ENCODE peak calls at places on chromosomes 11 and 22, in seven cellular contexts. X, B, U, H, S, Q and E are unnamed samples.
A peak's percentile ranks its signal among the peaks of the same experiment; 100 is the strongest.

GRCh38 chr22:45010532-45010900 is 711 bp upstream of the PHF21B start:
- DNase-seq in X (no peak), B (no peak), U (no peak), H (no peak), S (no peak), Q (no peak), E (no peak)

GRCh38 chr11:86931965-86932332 is 23.2 kb downstream of the FZD4 start:
- DNase-seq in X (no peak), B (no peak), U (no peak), H (no peak), S (no peak), Q (no peak), E (no peak)

GRCh38 chr22:46107089-46107664 is 43.1 kb upstream of the PPARA start:
- DNase-seq in X (peak; percentile 90), B (no peak), U (no peak), H (no peak), S (no peak), Q (peak; percentile 85), E (no peak)

GRCh38 chr11:35343033-35343598 is 76.2 kb downstream of the SLC1A2 start:
- DNase-seq in X (no peak), B (no peak), U (no peak), H (no peak), S (peak; percentile 50), Q (no peak), E (no peak)

GRCh38 chr11:64742940-64743590 is 877 bp downstream of the RASGRP2 start:
- DNase-seq in X (peak; percentile 94), B (no peak), U (peak; percentile 76), H (peak; percentile 64), S (peak; percentile 71), Q (peak; percentile 79), E (no peak)

GRCh38 chr11:127619946-127620345 is 619.4 kb upstream of the KIRREL3 start:
- DNase-seq in X (no peak), B (no peak), U (no peak), H (no peak), S (no peak), Q (no peak), E (peak; percentile 13)

GRCh38 chr11:131498631-131499053 is 128.2 kb downstream of the NTM start:
- DNase-seq in X (no peak), B (no peak), U (no peak), H (no peak), S (no peak), Q (no peak), E (no peak)

GRCh38 chr11:114031599-114032320 is 27.8 kb upstream of the ZBTB16 start:
- DNase-seq in X (no peak), B (no peak), U (no peak), H (no peak), S (no peak), Q (no peak), E (no peak)

GRCh38 chr11:68043349-68044144 is 4.7 kb downstream of the TCIRG1 start:
- DNase-seq in X (peak; percentile 65), B (no peak), U (no peak), H (no peak), S (no peak), Q (no peak), E (no peak)

GRCh38 chr11:123187670-123188507 is 7.2 kb downstream of the CLMP start:
- DNase-seq in X (no peak), B (no peak), U (no peak), H (no peak), S (no peak), Q (no peak), E (no peak)

GRCh38 chr11:11010624-11011127 is 152.8 kb upstream of the ZBED5 start:
- DNase-seq in X (no peak), B (no peak), U (peak; percentile 61), H (peak; percentile 28), S (no peak), Q (peak; percentile 28), E (no peak)

GRCh38 chr22:36790648-36791047 is 14.7 kb upstream of the IFT27 start:
- DNase-seq in X (no peak), B (no peak), U (no peak), H (no peak), S (peak; percentile 22), Q (no peak), E (no peak)

GRCh38 chr11:86152901-86153300 is 84.0 kb upstream of the PICALM start:
- DNase-seq in X (no peak), B (no peak), U (no peak), H (no peak), S (no peak), Q (no peak), E (no peak)

GRCh38 chr22:30948930-30949342 is 19.6 kb downstream of the MORC2 start:
- DNase-seq in X (no peak), B (no peak), U (no peak), H (no peak), S (no peak), Q (no peak), E (no peak)

GRCh38 chr11:26088391-26088790 is 243.5 kb upstream of the ANO3 start:
- DNase-seq in X (no peak), B (peak; percentile 29), U (no peak), H (no peak), S (no peak), Q (no peak), E (peak; percentile 45)

GRCh38 chr11:27234043-27234668 is 128.9 kb downstream of the CCDC34 start:
- DNase-seq in X (no peak), B (peak; percentile 100), U (peak; percentile 84), H (peak; percentile 38), S (peak; percentile 71), Q (no peak), E (peak; percentile 96)

GRCh38 chr11:128480665-128481064 is 106.7 kb downstream of the ETS1 start:
- DNase-seq in X (no peak), B (no peak), U (no peak), H (no peak), S (no peak), Q (no peak), E (no peak)

GRCh38 chr22:33666661-33667619 is 253.3 kb downstream of the LARGE1 start:
- DNase-seq in X (no peak), B (no peak), U (no peak), H (no peak), S (no peak), Q (peak; percentile 39), E (no peak)

GRCh38 chr11:58965246-58965985 is 26.1 kb downstream of the GLYATL1 start:
- DNase-seq in X (no peak), B (peak; percentile 14), U (no peak), H (no peak), S (no peak), Q (no peak), E (no peak)

GRCh38 chr22:46293591-46294260 is 2.9 kb upstream of the GTSE1 start:
- DNase-seq in X (no peak), B (peak; percentile 14), U (no peak), H (peak; percentile 52), S (no peak), Q (no peak), E (no peak)

GRCh38 chr22:24697671-24698082 is 76.8 kb downstream of the PIWIL3 start:
- DNase-seq in X (no peak), B (no peak), U (no peak), H (peak; percentile 46), S (no peak), Q (peak; percentile 79), E (no peak)

GRCh38 chr11:77407613-77408012 is 66.3 kb downstream of the PAK1 start:
- DNase-seq in X (no peak), B (peak; percentile 40), U (no peak), H (no peak), S (no peak), Q (peak; percentile 85), E (peak; percentile 63)

GRCh38 chr11:70628881-70629844 is 230.8 kb downstream of the CTTN start:
- DNase-seq in X (no peak), B (no peak), U (no peak), H (peak; percentile 26), S (no peak), Q (peak; percentile 51), E (no peak)
- H3K4me3 ChIP-seq in X (no peak overlapping the region), B (no peak overlapping the region), U (no peak overlapping the region), H (no peak overlapping the region), S (no peak overlapping the region), Q (no peak overlapping the region), E (no peak overlapping the region)

DNA sequence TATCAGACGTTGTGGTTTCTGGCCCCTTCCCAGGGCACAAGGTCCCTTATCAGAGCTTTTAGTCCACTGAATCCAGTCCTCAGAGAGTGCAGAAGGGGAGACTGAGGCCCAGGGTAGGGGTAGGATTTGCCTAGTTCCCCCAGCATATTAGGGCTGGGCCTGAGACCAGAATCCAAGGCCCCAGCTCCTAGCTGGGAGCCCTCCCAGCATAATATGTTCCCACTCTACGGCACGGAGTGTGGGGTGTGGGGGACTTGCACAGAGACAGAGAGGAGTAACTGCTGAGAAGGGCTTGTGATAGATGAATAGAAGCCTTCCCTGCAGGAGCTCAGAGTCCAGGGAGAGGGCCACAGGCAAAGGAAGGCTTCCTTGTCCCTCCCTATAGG is 43.8 kb downstream of the NEU3 start:
- DNase-seq in X (no peak), B (no peak), U (no peak), H (no peak), S (no peak), Q (no peak), E (no peak)
- TF ChIP-seq CTCF in X (no peak), B (no peak), U (no peak), H (no peak), S (no peak), Q (no peak), E (no peak)

GRCh38 chr22:49726701-49727101 is 101.0 kb downstream of the BRD1 start:
- DNase-seq in X (no peak), B (no peak), U (no peak), H (no peak), S (no peak), Q (no peak), E (no peak)

GRCh38 chr22:49724893-49725489 is 102.7 kb downstream of the BRD1 start:
- DNase-seq in X (peak; percentile 85), B (no peak), U (peak; percentile 57), H (peak; percentile 43), S (peak; percentile 64), Q (peak; percentile 40), E (no peak)

GRCh38 chr22:49727191-49727880 is 100.3 kb downstream of the BRD1 start:
- DNase-seq in X (peak; percentile 48), B (no peak), U (no peak), H (no peak), S (no peak), Q (no peak), E (no peak)

GRCh38 chr22:49725516-49725915 is 102.2 kb downstream of the BRD1 start:
- DNase-seq in X (no peak), B (no peak), U (peak; percentile 28), H (no peak), S (no peak), Q (no peak), E (no peak)

GRCh38 chr22:49726022-49726681 is 101.5 kb downstream of the BRD1 start:
- DNase-seq in X (no peak), B (no peak), U (no peak), H (no peak), S (no peak), Q (no peak), E (no peak)
- H3K4me3 ChIP-seq in X (no peak overlapping the region), B (no peak overlapping the region), U (no peak overlapping the region), H (no peak overlapping the region), S (no peak overlapping the region), Q (no peak overlapping the region), E (no peak overlapping the region)

DNA sequence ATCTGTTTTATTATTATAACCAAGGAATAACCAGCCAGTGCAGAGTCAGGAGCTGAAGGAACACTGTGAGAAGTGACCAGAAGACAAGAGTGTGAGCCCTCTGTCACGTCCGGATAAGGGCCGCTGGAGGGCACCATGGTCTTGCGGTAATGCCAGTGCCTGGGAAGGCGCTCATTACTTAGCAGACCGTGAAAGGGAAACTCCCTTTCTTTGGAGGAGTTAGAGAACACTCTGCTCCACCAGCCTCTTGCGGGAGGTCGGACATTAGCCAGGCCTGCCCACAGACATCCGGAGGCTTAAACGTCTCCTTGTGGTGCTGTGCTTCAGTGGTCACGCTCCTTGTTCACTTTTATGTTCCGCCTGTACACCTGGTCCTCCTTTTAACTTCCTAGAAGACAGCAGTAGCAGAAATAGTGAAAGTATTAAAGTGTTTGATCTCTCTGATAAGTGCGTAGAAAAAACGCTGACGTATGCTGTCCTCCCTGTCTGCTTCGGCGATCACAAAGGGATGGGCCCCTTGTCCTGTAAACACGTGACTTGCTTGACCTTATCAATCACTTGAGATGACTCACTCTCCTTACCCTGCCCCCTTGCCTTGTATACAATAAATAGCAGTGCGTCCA is 120.6 kb upstream of the LMO1 start:
- DNase-seq in X (no peak), B (no peak), U (no peak), H (no peak), S (peak; percentile 82), Q (peak; percentile 61), E (no peak)
- TF ChIP-seq CTCF in X (no peak), B (no peak), U (no peak), H (no peak), S (peak; percentile 17), Q (no peak), E (no peak)